ENCODE peak calls at places on chromosomes 2 and 18, in five cellular contexts. One of them, this sample, is unnamed.

GRCh38 chr2:42342795-42343241 is 18.2 kb downstream of the COX7A2L start:
- DNase-seq in HepG2: no peak
- DNase-seq in SK-N-SH: no peak
- DNase-seq in GM12878: no peak
- DNase-seq in K562: no peak
- DNase-seq in this sample: no peak

GRCh38 chr2:8537572-8538155 is 144.2 kb upstream of the ID2 start:
- DNase-seq in SK-N-SH: no peak
- DNase-seq in HepG2: no peak
- DNase-seq in GM12878: no peak
- DNase-seq in K562: no peak
- DNase-seq in this sample: no peak

GRCh38 chr18:2218101-2218500 is 353.2 kb downstream of the METTL4 start:
- DNase-seq in HepG2: no peak
- DNase-seq in K562: no peak
- DNase-seq in SK-N-SH: no peak
- DNase-seq in GM12878: no peak
- DNase-seq in this sample: no peak

GRCh38 chr2:156890498-156891148 is 366.9 kb upstream of the GALNT5 start:
- DNase-seq in SK-N-SH: no peak
- DNase-seq in HepG2: no peak
- DNase-seq in K562: no peak
- DNase-seq in GM12878: no peak
- DNase-seq in this sample: no peak

GRCh38 chr2:10668402-10669012 is 21.3 kb downstream of the NOL10 start:
- DNase-seq in HepG2: peak
- DNase-seq in K562: peak
- DNase-seq in SK-N-SH: peak
- DNase-seq in GM12878: peak
- DNase-seq in this sample: no peak

GRCh38 chr2:11784747-11785610 is 38.5 kb downstream of the LPIN1 start:
- DNase-seq in K562: peak
- DNase-seq in SK-N-SH: peak
- DNase-seq in GM12878: no peak
- DNase-seq in HepG2: no peak
- DNase-seq in this sample: peak

GRCh38 chr2:200625958-200626363 is 40.1 kb downstream of the AOX1 start:
- DNase-seq in HepG2: no peak
- DNase-seq in SK-N-SH: no peak
- DNase-seq in K562: peak
- DNase-seq in GM12878: no peak
- DNase-seq in this sample: no peak

GRCh38 chr18:62364558-62364957 is 39.4 kb downstream of the TNFRSF11A start:
- DNase-seq in GM12878: no peak
- DNase-seq in HepG2: no peak
- DNase-seq in SK-N-SH: no peak
- DNase-seq in K562: no peak
- DNase-seq in this sample: no peak

GRCh38 chr18:34039194-34039593 is 185.5 kb downstream of the NOL4 start:
- DNase-seq in HepG2: no peak
- DNase-seq in SK-N-SH: no peak
- DNase-seq in GM12878: peak
- DNase-seq in K562: no peak
- DNase-seq in this sample: no peak

GRCh38 chr18:3251249-3251962 is 3.8 kb downstream of the MYL12A start:
- DNase-seq in SK-N-SH: no peak
- DNase-seq in HepG2: no peak
- DNase-seq in GM12878: no peak
- DNase-seq in K562: no peak
- DNase-seq in this sample: no peak

DNA sequence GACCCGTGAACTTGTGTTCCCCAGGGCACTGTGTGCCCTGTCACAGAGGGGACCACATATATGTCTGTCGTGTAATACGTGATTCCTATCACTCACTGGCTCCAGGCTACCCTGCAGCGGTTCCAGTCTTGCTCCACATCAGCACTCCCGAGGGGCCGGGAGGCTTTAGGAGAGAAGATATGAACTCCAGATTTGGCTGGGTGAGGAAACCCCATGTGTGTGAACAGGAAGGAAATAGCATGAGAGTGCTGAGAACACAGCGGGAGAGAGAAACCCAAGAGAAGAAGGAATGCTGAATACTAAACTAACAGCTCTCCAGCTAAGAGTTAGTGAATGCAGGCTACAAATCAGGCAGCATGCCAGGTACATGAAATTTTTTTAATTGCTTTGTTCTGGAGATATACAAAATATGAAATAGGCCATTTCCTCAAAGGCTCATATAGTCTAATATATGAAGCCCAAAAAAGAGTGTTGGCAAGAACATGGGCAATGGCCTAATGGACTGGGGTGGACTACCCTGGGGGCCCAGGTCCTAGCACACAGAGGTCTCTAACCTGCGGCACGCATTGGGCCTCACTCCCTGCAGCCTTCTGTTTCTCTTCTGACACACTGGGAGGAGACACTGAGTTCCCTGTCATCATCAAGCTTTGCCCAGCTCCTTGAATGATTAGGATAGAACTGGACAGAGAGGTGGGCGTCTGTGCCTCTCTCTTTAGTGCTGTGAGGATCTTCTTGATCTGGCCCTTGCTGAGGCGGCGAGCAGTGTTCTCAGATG is 372.8 kb upstream of the RAB6C start:
- DNase-seq in GM12878: no peak
- DNase-seq in SK-N-SH: peak
- DNase-seq in K562: no peak
- DNase-seq in HepG2: no peak
- DNase-seq in this sample: no peak
- TF ChIP-seq JUND in GM12878: no peak
- TF ChIP-seq JUND in SK-N-SH: no peak
- TF ChIP-seq JUND in K562: no peak
- TF ChIP-seq JUND in HepG2: no peak
- TF ChIP-seq JUND in this sample: no peak

DNA sequence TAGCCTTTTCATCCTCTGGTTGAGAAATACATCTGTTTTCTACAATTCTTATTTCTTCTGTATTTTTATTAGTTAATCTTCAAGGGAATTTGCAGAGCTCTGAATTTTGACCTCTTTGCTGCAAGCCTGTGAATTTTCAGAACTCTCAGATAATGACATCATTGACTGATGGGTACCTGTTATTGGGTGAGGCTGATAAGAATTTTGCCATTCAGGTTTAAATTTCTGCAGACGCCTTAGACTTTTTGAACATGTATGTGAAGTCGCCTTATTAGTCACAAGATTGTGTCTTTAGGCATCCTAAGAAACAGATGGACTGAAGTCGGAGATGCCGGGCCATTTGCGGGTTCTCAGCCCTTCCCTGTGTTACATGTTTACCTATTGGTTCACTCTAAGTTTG is 82.4 kb downstream of the SPTBN1 start:
- DNase-seq in K562: no peak
- DNase-seq in GM12878: no peak
- DNase-seq in SK-N-SH: no peak
- DNase-seq in HepG2: no peak
- DNase-seq in this sample: no peak
- TF ChIP-seq JUND in K562: no peak
- TF ChIP-seq JUND in GM12878: no peak
- TF ChIP-seq JUND in SK-N-SH: no peak
- TF ChIP-seq JUND in HepG2: no peak
- TF ChIP-seq JUND in this sample: no peak

GRCh38 chr2:236675526-236675925 is 105.9 kb downstream of the ACKR3 start:
- DNase-seq in GM12878: no peak
- DNase-seq in SK-N-SH: no peak
- DNase-seq in HepG2: no peak
- DNase-seq in K562: no peak
- DNase-seq in this sample: no peak
- TF ChIP-seq JUND in GM12878: no peak
- TF ChIP-seq JUND in SK-N-SH: no peak
- TF ChIP-seq JUND in HepG2: no peak
- TF ChIP-seq JUND in K562: no peak
- TF ChIP-seq JUND in this sample: no peak

GRCh38 chr2:138949517-138949916 is 169.3 kb upstream of the NXPH2 start:
- DNase-seq in K562: no peak
- DNase-seq in SK-N-SH: no peak
- DNase-seq in GM12878: no peak
- DNase-seq in HepG2: no peak
- DNase-seq in this sample: no peak
- TF ChIP-seq JUND in K562: no peak
- TF ChIP-seq JUND in SK-N-SH: no peak
- TF ChIP-seq JUND in GM12878: no peak
- TF ChIP-seq JUND in HepG2: no peak
- TF ChIP-seq JUND in this sample: no peak

GRCh38 chr2:5982217-5982910 is 290.2 kb downstream of the SOX11 start:
- DNase-seq in SK-N-SH: peak
- DNase-seq in GM12878: no peak
- DNase-seq in HepG2: no peak
- DNase-seq in K562: no peak
- DNase-seq in this sample: no peak
- TF ChIP-seq JUND in SK-N-SH: no peak
- TF ChIP-seq JUND in GM12878: no peak
- TF ChIP-seq JUND in HepG2: no peak
- TF ChIP-seq JUND in K562: no peak
- TF ChIP-seq JUND in this sample: no peak

GRCh38 chr2:189613077-189613636 is 32.6 kb upstream of the SLC40A1 start:
- DNase-seq in HepG2: peak
- DNase-seq in K562: peak
- DNase-seq in GM12878: no peak
- DNase-seq in SK-N-SH: no peak
- DNase-seq in this sample: no peak
- TF ChIP-seq JUND in HepG2: no peak
- TF ChIP-seq JUND in K562: peak
- TF ChIP-seq JUND in GM12878: no peak
- TF ChIP-seq JUND in SK-N-SH: no peak
- TF ChIP-seq JUND in this sample: no peak

GRCh38 chr2:240593026-240593702 is 6.6 kb downstream of the CAPN10 start:
- DNase-seq in HepG2: no peak
- DNase-seq in GM12878: no peak
- DNase-seq in SK-N-SH: no peak
- DNase-seq in K562: no peak
- DNase-seq in this sample: no peak

GRCh38 chr2:240593703-240594451 is 7.3 kb downstream of the CAPN10 start:
- DNase-seq in GM12878: no peak
- DNase-seq in SK-N-SH: no peak
- DNase-seq in K562: no peak
- DNase-seq in HepG2: no peak
- DNase-seq in this sample: no peak

GRCh38 chr2:240595381-240596079 is 9.0 kb downstream of the CAPN10 start:
- DNase-seq in SK-N-SH: peak
- DNase-seq in HepG2: peak
- DNase-seq in GM12878: no peak
- DNase-seq in K562: peak
- DNase-seq in this sample: no peak

GRCh38 chr2:240596080-240596460 is 9.5 kb downstream of the CAPN10 start:
- DNase-seq in HepG2: no peak
- DNase-seq in K562: no peak
- DNase-seq in SK-N-SH: no peak
- DNase-seq in GM12878: no peak
- DNase-seq in this sample: no peak

GRCh38 chr2:240594511-240595380 is 8.2 kb downstream of the CAPN10 start:
- DNase-seq in HepG2: no peak
- DNase-seq in SK-N-SH: no peak
- DNase-seq in GM12878: no peak
- DNase-seq in K562: no peak
- DNase-seq in this sample: no peak
- TF ChIP-seq JUND in HepG2: no peak
- TF ChIP-seq JUND in SK-N-SH: no peak
- TF ChIP-seq JUND in GM12878: no peak
- TF ChIP-seq JUND in K562: no peak
- TF ChIP-seq JUND in this sample: no peak

GRCh38 chr2:57516740-57517340 is 529.8 kb upstream of the VRK2 start:
- DNase-seq in HepG2: peak
- DNase-seq in GM12878: peak
- DNase-seq in K562: peak
- DNase-seq in SK-N-SH: peak
- DNase-seq in this sample: peak
- TF ChIP-seq JUND in HepG2: no peak
- TF ChIP-seq JUND in GM12878: no peak
- TF ChIP-seq JUND in K562: peak
- TF ChIP-seq JUND in SK-N-SH: no peak
- TF ChIP-seq JUND in this sample: no peak

This sample was measured in T47D.